ENCODE peak calls at places on chromosomes 11 and 22, in six cellular contexts. K, L, E, R, G and S are unnamed samples.

GRCh38 chr11:63764712-63765631 is 3.6 kb downstream of the ZFTA start:
- DNase-seq in K (no peak), L (no peak), E (peak; percentile 68), R (no peak), G (no peak), S (peak; percentile 67)

GRCh38 chr22:37100589-37101127 is 8.9 kb downstream of the TMPRSS6 start:
- DNase-seq in K (no peak), L (no peak), E (no peak), R (no peak), G (no peak), S (peak; percentile 75)

GRCh38 chr22:47012589-47013365 is 250.3 kb downstream of the TBC1D22A start:
- DNase-seq in K (peak; percentile 73), L (no peak), E (peak; percentile 50), R (no peak), G (no peak), S (no peak)

GRCh38 chr22:44181033-44181911 is 547 bp downstream of the PARVG start:
- DNase-seq in K (peak; percentile 3), L (peak; percentile 47), E (no peak), R (no peak), G (no peak), S (no peak)

GRCh38 chr11:102564110-102564509 is 33.6 kb upstream of the MMP7 start:
- DNase-seq in K (peak; percentile 99), L (no peak), E (no peak), R (no peak), G (peak; percentile 96), S (peak; percentile 56)

GRCh38 chr11:71428861-71429435 is 19.2 kb downstream of the DHCR7 start:
- DNase-seq in K (no peak), L (no peak), E (no peak), R (no peak), G (no peak), S (peak; percentile 20)

GRCh38 chr11:34626393-34626792 is 5.5 kb downstream of the EHF start:
- DNase-seq in K (no peak), L (no peak), E (no peak), R (no peak), G (peak; percentile 33), S (no peak)

GRCh38 chr11:10155793-10156490 is 138.1 kb downstream of the SBF2 start:
- DNase-seq in K (peak; percentile 34), L (no peak), E (peak; percentile 45), R (no peak), G (no peak), S (peak; percentile 17)

GRCh38 chr22:49365191-49365837 is 462.4 kb downstream of the BRD1 start:
- DNase-seq in K (no peak), L (no peak), E (no peak), R (no peak), G (no peak), S (no peak)

GRCh38 chr11:14270690-14271542 is 88.1 kb downstream of the RRAS2 start:
- DNase-seq in K (no peak), L (no peak), E (no peak), R (no peak), G (no peak), S (no peak)

GRCh38 chr22:46614070-46614931 is 5.9 kb upstream of the GRAMD4 start:
- DNase-seq in K (no peak), L (peak; percentile 84), E (no peak), R (no peak), G (no peak), S (no peak)

GRCh38 chr22:31329453-31330215 is 16.5 kb downstream of the PATZ1 start:
- DNase-seq in K (no peak), L (no peak), E (no peak), R (no peak), G (no peak), S (no peak)

GRCh38 chr11:117600261-117600783 is 196.7 kb downstream of the DSCAML1 start:
- DNase-seq in K (no peak), L (no peak), E (no peak), R (no peak), G (no peak), S (no peak)

GRCh38 chr11:13473013-13473722 is 10.1 kb upstream of the BTBD10 start:
- DNase-seq in K (no peak), L (no peak), E (no peak), R (no peak), G (no peak), S (no peak)

GRCh38 chr11:1389932-1390587 is at the start of gene BRSK2:
- DNase-seq in K (no peak), L (no peak), E (peak; percentile 51), R (no peak), G (no peak), S (peak; percentile 59)

GRCh38 chr11:20131744-20132666 is 28.3 kb downstream of the DBX1 start:
- DNase-seq in K (peak; percentile 72), L (peak; percentile 71), E (peak; percentile 88), R (peak; percentile 47), G (no peak), S (peak; percentile 76)

GRCh38 chr22:41481925-41482318 is 13.0 kb downstream of the ACO2 start:
- DNase-seq in K (no peak), L (no peak), E (peak; percentile 63), R (no peak), G (no peak), S (no peak)

GRCh38 chr22:41488076-41488475 is 19.2 kb downstream of the ACO2 start:
- DNase-seq in K (no peak), L (no peak), E (no peak), R (no peak), G (peak; percentile 1), S (no peak)

GRCh38 chr22:41487037-41487963 is 18.4 kb downstream of the ACO2 start:
- DNase-seq in K (no peak), L (no peak), E (no peak), R (no peak), G (peak; percentile 22), S (peak; percentile 37)

GRCh38 chr22:41482319-41482935 is 13.5 kb downstream of the ACO2 start:
- DNase-seq in K (no peak), L (peak; percentile 70), E (peak; percentile 34), R (no peak), G (no peak), S (no peak)

DNA sequence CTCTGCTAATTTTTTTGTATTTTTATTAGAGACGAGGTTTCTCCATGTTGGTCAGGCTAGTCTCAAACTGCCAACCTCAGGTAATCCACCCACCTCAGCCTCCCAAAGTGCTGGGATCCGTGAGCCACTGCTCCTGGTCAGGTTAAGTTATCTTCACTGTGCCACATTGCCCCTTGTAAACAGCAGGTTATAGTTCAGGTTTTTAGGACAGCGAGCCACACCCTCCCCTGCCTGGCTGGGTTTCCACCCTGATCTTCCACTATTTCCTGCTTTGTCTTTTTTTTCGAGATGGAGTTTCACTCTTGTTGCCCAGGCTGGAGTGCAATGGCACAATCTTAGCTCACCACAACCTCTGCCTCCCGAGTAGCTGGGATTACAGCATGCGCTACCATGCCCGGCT is 16.1 kb downstream of the ACO2 start:
- DNase-seq in K (no peak), L (no peak), E (no peak), R (no peak), G (no peak), S (no peak)
- H3K27ac ChIP-seq in K (no peak overlapping the region), L (peak overlapping the region; percentile 97), E (no peak overlapping the region), R (no peak overlapping the region), G (no peak overlapping the region), S (peak overlapping the region; percentile 32)

GRCh38 chr22:24419480-24419860 is 7.9 kb upstream of the ADORA2A start:
- DNase-seq in K (no peak), L (no peak), E (no peak), R (peak; percentile 16), G (no peak), S (no peak)

GRCh38 chr22:24418786-24419479 is 8.5 kb upstream of the ADORA2A start:
- DNase-seq in K (no peak), L (peak; percentile 57), E (no peak), R (peak; percentile 19), G (no peak), S (no peak)

GRCh38 chr22:24416611-24417010 is 10.8 kb upstream of the ADORA2A start:
- DNase-seq in K (no peak), L (no peak), E (no peak), R (no peak), G (no peak), S (no peak)

GRCh38 chr22:24417200-24417599 is 10.2 kb upstream of the ADORA2A start:
- DNase-seq in K (no peak), L (peak; percentile 48), E (no peak), R (peak; percentile 37), G (no peak), S (no peak)

DNA sequence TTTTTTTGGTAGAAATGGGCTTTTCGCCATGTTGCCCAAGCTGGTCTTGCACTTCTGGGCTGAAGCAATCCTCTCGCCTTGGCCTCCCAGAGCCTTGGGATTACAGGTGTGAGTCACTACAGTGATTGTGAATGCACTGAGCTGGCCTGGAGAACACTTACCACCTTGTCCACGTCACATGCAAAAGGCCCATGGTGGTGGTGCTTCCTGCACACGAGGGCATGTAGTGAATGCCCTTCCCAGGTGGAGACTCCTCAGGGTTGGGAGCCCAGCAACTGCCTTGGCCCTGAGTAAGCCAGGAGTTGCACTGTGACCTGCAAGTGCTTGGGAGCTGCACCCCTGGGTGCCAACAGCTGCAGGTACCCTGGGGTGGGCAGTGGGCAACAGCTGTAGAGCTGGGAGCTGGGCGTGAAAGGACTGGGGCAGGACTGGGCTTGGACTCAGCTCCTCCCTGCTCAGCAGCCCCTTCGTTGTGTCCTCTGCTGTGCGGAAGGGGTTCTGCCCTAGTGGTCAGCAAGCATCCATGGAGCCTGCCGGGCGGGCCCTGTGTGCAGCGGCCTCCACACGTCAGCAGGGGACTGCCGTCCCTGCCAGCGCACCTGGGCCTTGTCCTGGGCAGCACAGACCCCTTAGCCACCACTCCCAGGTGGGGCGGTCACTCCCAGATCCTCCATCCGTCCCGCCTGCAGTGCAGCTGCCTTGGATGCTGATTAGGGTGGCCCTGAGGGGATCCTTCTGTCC is 9.3 kb upstream of the ADORA2A start:
- DNase-seq in K (no peak), L (no peak), E (no peak), R (peak; percentile 15), G (no peak), S (no peak)
- H3K9me2 ChIP-seq in K (no peaks in the 10 kb centered on the region), L (no peaks in the 10 kb centered on the region), E (no peaks in the 10 kb centered on the region), R (no peaks in the 10 kb centered on the region), G (no peaks in the 10 kb centered on the region), S (no peaks in the 10 kb centered on the region)

DNA sequence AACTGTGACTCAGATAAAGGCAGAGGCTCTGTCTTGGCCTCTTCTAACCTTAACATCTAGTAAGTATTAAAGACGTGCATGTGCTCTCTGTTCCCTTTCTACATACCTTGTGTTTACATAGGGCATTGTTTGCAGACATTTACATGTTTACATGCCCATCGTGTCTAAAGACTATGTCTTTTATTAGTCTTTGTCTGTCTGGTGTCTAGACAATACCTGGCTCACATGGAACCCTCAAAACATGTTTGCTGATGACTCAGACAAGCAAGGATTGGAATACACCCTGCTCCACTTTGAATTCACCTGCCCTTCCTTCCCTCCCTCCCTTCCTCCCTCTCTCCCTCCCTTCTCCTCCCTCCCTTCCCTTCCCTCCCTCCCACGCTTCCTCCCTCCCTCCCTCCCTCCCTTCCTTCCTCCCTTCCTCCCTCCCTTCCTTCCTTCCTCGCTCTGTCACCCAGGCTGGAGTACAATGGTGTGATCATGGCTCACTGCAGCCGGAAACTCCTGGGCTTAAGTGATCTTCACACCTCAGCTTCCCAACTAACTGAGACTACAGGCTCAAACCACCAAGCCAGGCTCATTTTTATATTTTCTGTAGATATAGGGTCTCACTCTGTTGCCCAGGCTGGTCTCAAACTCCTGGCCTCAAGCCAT is 23.7 kb upstream of the SORL1-AS1 start:
- DNase-seq in K (peak; percentile 96), L (no peak), E (no peak), R (no peak), G (peak; percentile 58), S (peak; percentile 48)
- H3K27ac ChIP-seq in K (peak overlapping the region; percentile 74), L (no peak overlapping the region), E (peak overlapping the region; percentile 59), R (no peak overlapping the region), G (peak overlapping the region; percentile 16), S (peak overlapping the region; percentile 62)

DNA sequence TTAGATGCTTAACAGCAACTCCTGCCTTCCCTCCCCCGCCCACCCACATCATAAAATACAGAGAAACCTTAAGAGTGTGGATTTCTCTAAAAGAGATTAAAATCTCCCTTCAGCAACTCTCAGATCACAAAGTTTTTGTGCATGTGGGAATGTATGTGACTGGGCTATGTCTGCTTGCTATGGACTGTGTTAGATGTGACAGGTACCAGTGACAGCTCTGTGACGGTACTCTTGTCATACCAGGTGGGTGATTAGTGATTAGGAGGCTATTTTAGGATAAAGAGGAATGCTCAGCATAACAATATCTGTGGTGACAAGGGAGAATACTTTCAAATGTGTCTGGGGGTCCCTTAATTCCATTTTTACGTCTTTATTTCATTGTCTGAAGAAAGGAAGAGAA is 60.2 kb downstream of the SYT9 start:
- DNase-seq in K (no peak), L (no peak), E (no peak), R (no peak), G (no peak), S (no peak)
- H3K9me2 ChIP-seq in K (no peaks in the 10 kb centered on the region), L (no peaks in the 10 kb centered on the region), E (peaks cover 11% of the 10 kb centered on the region), R (no peaks in the 10 kb centered on the region), G (no peaks in the 10 kb centered on the region), S (no peaks in the 10 kb centered on the region)